ENCODE peak calls at places on chromosomes 4 and X, in seven cellular contexts. D is prostate gland, B is spleen, X is transverse colon, L is ovary, Q is breast epithelium, I is tibial nerve. H is an unnamed sample.

GRCh38 chrX:56813318-56813837 is 84.3 kb downstream of the NBDY start:
- DNase-seq in Q (peak; percentile 57), B (no peak), I (peak; percentile 19), D (peak; percentile 44), X (no peak), L (no peak), H (no peak)

GRCh38 chr4:88753658-88754431 is 56.2 kb upstream of the NAP1L5 start:
- DNase-seq in B (no peak), Q (no peak), L (no peak), D (no peak), X (no peak), I (no peak), H (no peak)

GRCh38 chr4:15240764-15241163 is 187.1 kb upstream of the C1QTNF7 start:
- DNase-seq in B (no peak), L (no peak), I (no peak), D (no peak), X (no peak), Q (no peak), H (no peak)

GRCh38 chr4:10079256-10079655 is 37.3 kb downstream of the WDR1 start:
- DNase-seq in D (no peak), Q (no peak), I (no peak), L (no peak), X (no peak), B (peak; percentile 62), H (no peak)

GRCh38 chrX:44036336-44036735 is 63.1 kb upstream of the NDP start:
- DNase-seq in B (no peak), D (no peak), I (no peak), L (no peak), Q (no peak), X (no peak), H (no peak)

GRCh38 chr4:5746250-5746649 is 35.2 kb downstream of the EVC start:
- DNase-seq in I (no peak), B (no peak), X (no peak), Q (no peak), D (no peak), L (no peak), H (no peak)

GRCh38 chr4:54098375-54098774 is 1.6 kb upstream of the GSX2 start:
- DNase-seq in Q (no peak), X (no peak), D (no peak), B (no peak), I (no peak), L (no peak), H (peak; percentile 74)

GRCh38 chr4:128153795-128154194 is 92.7 kb downstream of the LARP1B start:
- DNase-seq in L (no peak), X (no peak), I (no peak), Q (no peak), B (no peak), D (no peak), H (no peak)

GRCh38 chrX:139725720-139726119 is 17.8 kb upstream of the MCF2 start:
- DNase-seq in X (no peak), B (no peak), Q (no peak), L (no peak), D (no peak), I (no peak), H (no peak)

GRCh38 chr4:28259951-28260350 is 1399.3 kb downstream of the STIM2 start:
- DNase-seq in B (no peak), L (no peak), X (no peak), I (no peak), D (no peak), Q (no peak), H (no peak)

GRCh38 chr4:28251831-28252230 is 1391.2 kb downstream of the STIM2 start:
- DNase-seq in D (no peak), Q (no peak), I (no peak), B (no peak), L (no peak), X (no peak), H (no peak)

GRCh38 chr4:28250646-28251045 is 1390.0 kb downstream of the STIM2 start:
- DNase-seq in I (no peak), X (no peak), B (no peak), Q (no peak), D (no peak), L (no peak), H (no peak)

GRCh38 chr4:28254003-28254402 is 1393.4 kb downstream of the STIM2 start:
- DNase-seq in X (no peak), I (no peak), B (no peak), D (no peak), L (no peak), Q (no peak), H (no peak)

GRCh38 chr4:28256295-28256694 is 1395.7 kb downstream of the STIM2 start:
- DNase-seq in B (no peak), D (no peak), I (no peak), Q (no peak), X (no peak), L (no peak), H (no peak)
- H3K9me3 ChIP-seq in B (no peaks in the 10 kb centered on the region), D (no peaks in the 10 kb centered on the region), I (no peaks in the 10 kb centered on the region), Q (peaks cover 3% of the 10 kb centered on the region), X (no peaks in the 10 kb centered on the region), L (no peaks in the 10 kb centered on the region), H (no peaks in the 10 kb centered on the region)

DNA sequence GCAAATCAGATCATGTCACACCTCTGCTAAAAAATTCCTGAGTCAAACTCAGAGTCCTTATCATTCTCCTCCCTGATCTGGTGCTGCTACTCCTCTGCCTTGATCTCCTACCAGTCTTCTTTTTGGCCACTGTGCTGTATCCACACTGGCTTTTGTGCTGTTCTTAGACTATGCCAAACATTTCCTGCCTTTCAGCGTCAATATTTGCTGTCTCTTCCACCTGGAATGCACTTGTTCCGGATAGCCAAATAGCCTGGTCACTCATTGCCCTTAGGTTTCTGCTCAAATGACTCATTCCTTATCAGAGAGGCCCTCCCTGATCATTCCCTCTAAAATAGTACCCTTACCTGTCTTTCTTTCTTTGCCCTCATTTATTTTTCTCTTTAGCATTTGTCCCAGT is 24.4 kb upstream of the RP2 start:
- DNase-seq in I (no peak), Q (no peak), L (no peak), D (peak; percentile 22), B (no peak), X (no peak), H (no peak)
- TF ChIP-seq POLR2A in I (no peak), Q (no peak), L (no peak), D (no peak), B (no peak), X (no peak), H (no peak)

GRCh38 chrX:70052895-70053615 is 3.3 kb upstream of the AWAT2 start:
- DNase-seq in I (no peak), D (no peak), L (no peak), Q (no peak), B (no peak), X (no peak), H (no peak)

GRCh38 chrX:70049406-70049805 is 332 bp downstream of the AWAT2 start:
- DNase-seq in L (no peak), Q (no peak), D (no peak), X (no peak), B (no peak), I (no peak), H (no peak)

GRCh38 chrX:70049925-70050324 is at the start of gene AWAT2:
- DNase-seq in B (no peak), X (no peak), Q (no peak), I (no peak), D (no peak), L (no peak), H (no peak)

DNA sequence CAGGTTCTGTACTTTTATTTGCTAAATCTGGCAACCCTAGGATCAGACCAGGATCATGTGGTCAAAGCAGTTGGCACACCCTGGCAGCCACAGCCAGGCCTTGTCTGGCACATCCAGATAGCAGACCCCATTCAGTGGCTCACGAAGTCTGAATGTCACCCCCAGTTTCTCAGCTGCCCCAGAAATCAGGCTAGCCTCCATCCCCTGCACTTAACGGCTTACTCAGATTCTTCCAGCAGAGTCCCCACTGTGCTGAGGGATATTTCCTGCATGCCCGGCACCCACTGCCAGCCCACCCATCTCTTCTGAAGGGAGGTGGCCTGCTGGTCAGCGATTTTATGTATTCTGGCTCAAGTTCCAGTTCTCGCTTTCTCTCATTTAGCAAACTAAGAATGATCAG is 4.7 kb upstream of the AWAT2 start:
- DNase-seq in X (no peak), D (no peak), L (no peak), Q (no peak), B (no peak), I (no peak), H (no peak)
- H3K27ac ChIP-seq in X (no peak overlapping the region), D (no peak overlapping the region), L (no peak overlapping the region), Q (no peak overlapping the region), B (no peak overlapping the region), I (no peak overlapping the region), H (no peak overlapping the region)

GRCh38 chr4:68365068-68365467 is 15.2 kb upstream of the YTHDC1 start:
- DNase-seq in I (no peak), B (no peak), L (no peak), Q (no peak), X (no peak), D (no peak), H (no peak)
- H3K9me3 ChIP-seq in I (no peaks in the 10 kb centered on the region), B (no peaks in the 10 kb centered on the region), L (no peaks in the 10 kb centered on the region), Q (no peaks in the 10 kb centered on the region), X (no peaks in the 10 kb centered on the region), D (no peaks in the 10 kb centered on the region), H (no peaks in the 10 kb centered on the region)

GRCh38 chr4:153205757-153206156 is 1.5 kb downstream of the TRIM2 start:
- DNase-seq in I (no peak), L (no peak), D (no peak), Q (no peak), X (peak; percentile 80), B (no peak), H (no peak)

GRCh38 chr4:153207027-153207426 is 2.8 kb downstream of the TRIM2 start:
- DNase-seq in Q (no peak), I (no peak), X (no peak), B (no peak), D (no peak), L (no peak), H (no peak)

GRCh38 chr4:153206534-153206933 is 2.3 kb downstream of the TRIM2 start:
- DNase-seq in X (no peak), B (no peak), L (no peak), D (no peak), Q (no peak), I (no peak), H (no peak)

GRCh38 chr4:153205028-153205648 is 895 bp downstream of the TRIM2 start:
- DNase-seq in D (peak; percentile 59), L (no peak), B (no peak), Q (no peak), I (no peak), X (peak; percentile 76), H (no peak)

DNA sequence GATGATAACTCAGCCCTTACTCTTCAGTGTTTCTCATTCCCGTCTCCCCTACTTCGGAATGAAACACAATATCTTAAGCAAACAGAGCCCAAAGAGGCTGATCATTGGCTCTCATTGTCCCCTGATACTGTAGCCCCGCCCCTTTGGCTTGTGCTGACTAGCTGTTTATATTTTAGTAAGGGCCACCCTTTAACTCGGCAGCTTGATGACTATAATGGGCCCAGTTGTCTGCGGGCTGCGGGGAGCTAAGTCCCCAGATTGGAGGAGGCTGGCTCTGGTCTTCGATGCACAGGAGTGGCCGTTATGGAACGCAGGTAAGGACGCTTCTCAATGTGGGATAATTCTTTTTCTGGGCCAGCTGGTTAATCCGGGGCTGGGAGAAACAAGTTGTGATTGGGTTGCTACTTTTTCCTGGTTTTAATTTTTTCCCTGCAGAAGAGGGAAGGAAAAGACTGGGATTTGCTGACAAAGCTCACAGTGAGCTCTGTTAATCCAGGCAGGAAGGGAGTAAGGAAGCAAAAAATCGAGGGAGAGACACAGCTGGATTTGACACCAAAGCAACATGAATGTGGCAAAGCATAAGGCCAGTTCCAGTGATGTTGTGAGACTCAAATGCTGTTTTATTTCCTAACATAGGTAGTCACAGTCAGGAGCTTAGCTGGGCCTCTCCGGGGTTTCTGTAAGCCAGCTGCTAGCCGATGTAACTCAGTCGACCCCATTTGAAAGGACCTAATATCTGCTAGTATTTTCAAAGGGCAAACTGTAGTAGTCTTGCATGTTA is at the start of gene TRIM2:
- DNase-seq in I (peak; percentile 73), Q (no peak), X (peak; percentile 86), L (peak; percentile 69), B (no peak), D (peak; percentile 79), H (no peak)
- TF ChIP-seq POLR2A in I (no peak), Q (no peak), X (peak; percentile 37), L (no peak), B (no peak), D (peak; percentile 40), H (no peak)